ENCODE peak calls at places on chromosome 20, in seven cellular contexts. Z is colonic mucosa; V is foreskin keratinocyte; X is transverse colon; P is tibial nerve; E is effector memory CD4-positive, alpha-beta T cell; A is K562. J is an unnamed sample. For H3K4me1, the result is how much of the 10 kb centered on the place peaks cover.

GRCh38 chr20:10090588-10091166 is 55.9 kb downstream of the ANKEF1 start:
- DNase-seq in Z (peak), V (peak), X (peak), P (peak), E (no peak), A (peak), J (peak)

GRCh38 chr20:9156529-9157280 is 87.8 kb downstream of the PLCB4 start:
- DNase-seq in Z (no peak), V (no peak), X (no peak), P (no peak), E (no peak), A (no peak), J (no peak)

GRCh38 chr20:9021699-9022098 is 47.2 kb upstream of the PLCB4 start:
- DNase-seq in Z (no peak), V (no peak), X (no peak), P (no peak), E (no peak), A (no peak), J (no peak)

GRCh38 chr20:44070139-44070900 is 116.7 kb downstream of the JPH2 start:
- DNase-seq in Z (no peak), V (no peak), X (no peak), P (no peak), E (peak), A (no peak), J (no peak)

GRCh38 chr20:1664911-1665310 is 7.3 kb upstream of the SIRPG start:
- DNase-seq in Z (no peak), V (no peak), X (peak), P (no peak), E (peak), A (no peak), J (no peak)

GRCh38 chr20:10094566-10095173 is 59.9 kb downstream of the ANKEF1 start:
- DNase-seq in Z (no peak), V (no peak), X (no peak), P (no peak), E (no peak), A (no peak), J (no peak)

GRCh38 chr20:22691369-22692118 is 107.2 kb upstream of the FOXA2 start:
- DNase-seq in Z (peak), V (peak), X (peak), P (peak), E (no peak), A (peak), J (peak)

GRCh38 chr20:18255526-18255925 is 32.8 kb upstream of the ZNF133 start:
- DNase-seq in Z (no peak), V (no peak), X (no peak), P (no peak), E (no peak), A (no peak), J (no peak)

GRCh38 chr20:1376007-1376406 is 16.8 kb downstream of the FKBP1A start:
- DNase-seq in Z (peak), V (no peak), X (no peak), P (no peak), E (no peak), A (no peak), J (no peak)

GRCh38 chr20:13423472-13424173 is 202.5 kb downstream of the ISM1 start:
- DNase-seq in Z (no peak), V (no peak), X (no peak), P (no peak), E (no peak), A (no peak), J (no peak)

GRCh38 chr20:60011512-60012507 is 53.6 kb downstream of the CDH26 start:
- DNase-seq in Z (no peak), V (no peak), X (no peak), P (no peak), E (no peak), A (no peak), J (no peak)

GRCh38 chr20:753897-754635 is 14.2 kb downstream of the SLC52A3 start:
- DNase-seq in Z (no peak), V (no peak), X (no peak), P (no peak), E (no peak), A (no peak), J (no peak)

GRCh38 chr20:63404129-63405085 is 43.3 kb upstream of the CHRNA4 start:
- DNase-seq in Z (peak), V (no peak), X (no peak), P (no peak), E (no peak), A (no peak), J (no peak)

GRCh38 chr20:54119744-54120143 is 49.4 kb upstream of the BCAS1 start:
- DNase-seq in Z (no peak), V (no peak), X (no peak), P (no peak), E (no peak), A (no peak), J (no peak)

GRCh38 chr20:54122681-54123586 is 50.9 kb downstream of the CYP24A1 start:
- DNase-seq in Z (no peak), V (no peak), X (no peak), P (no peak), E (no peak), A (no peak), J (no peak)

GRCh38 chr20:54126809-54127655 is 46.8 kb downstream of the CYP24A1 start:
- DNase-seq in Z (no peak), V (peak), X (no peak), P (no peak), E (no peak), A (no peak), J (no peak)

GRCh38 chr20:54122189-54122588 is 51.6 kb downstream of the CYP24A1 start:
- DNase-seq in Z (no peak), V (peak), X (no peak), P (no peak), E (no peak), A (no peak), J (no peak)

GRCh38 chr20:54123587-54124180 is 50.1 kb downstream of the CYP24A1 start:
- DNase-seq in Z (peak), V (peak), X (peak), P (no peak), E (no peak), A (no peak), J (peak)
- H3K4me1 ChIP-seq in Z (under half), V (under half), X (under half), P (under half), E (under half), A (under half), J (under half)

GRCh38 chr20:24684421-24684871 is 215.0 kb downstream of the SYNDIG1 start:
- DNase-seq in Z (no peak), V (no peak), X (no peak), P (no peak), E (no peak), A (no peak), J (no peak)
- H3K27ac ChIP-seq in Z (no peak), V (no peak), X (no peak), P (no peak), E (no peak), A (no peak), J (no peak)

GRCh38 chr20:62117362-62117646 is 5.0 kb upstream of the LSM14B start:
- DNase-seq in Z (no peak), V (no peak), X (no peak), P (no peak), E (no peak), A (no peak), J (no peak)

GRCh38 chr20:62118113-62119043 is 3.9 kb upstream of the LSM14B start:
- DNase-seq in Z (no peak), V (no peak), X (no peak), P (no peak), E (no peak), A (no peak), J (no peak)

GRCh38 chr20:62116558-62117361 is 5.5 kb upstream of the LSM14B start:
- DNase-seq in Z (no peak), V (no peak), X (no peak), P (no peak), E (no peak), A (no peak), J (no peak)

GRCh38 chr20:62119101-62119500 is 3.2 kb upstream of the LSM14B start:
- DNase-seq in Z (no peak), V (no peak), X (no peak), P (no peak), E (no peak), A (no peak), J (no peak)

GRCh38 chr20:62117658-62118057 is 4.6 kb upstream of the LSM14B start:
- DNase-seq in Z (no peak), V (no peak), X (peak), P (no peak), E (peak), A (no peak), J (no peak)
- H3K4me1 ChIP-seq in Z (under half), V (under half), X (under half), P (under half), E (under half), A (under half), J (under half)

DNA sequence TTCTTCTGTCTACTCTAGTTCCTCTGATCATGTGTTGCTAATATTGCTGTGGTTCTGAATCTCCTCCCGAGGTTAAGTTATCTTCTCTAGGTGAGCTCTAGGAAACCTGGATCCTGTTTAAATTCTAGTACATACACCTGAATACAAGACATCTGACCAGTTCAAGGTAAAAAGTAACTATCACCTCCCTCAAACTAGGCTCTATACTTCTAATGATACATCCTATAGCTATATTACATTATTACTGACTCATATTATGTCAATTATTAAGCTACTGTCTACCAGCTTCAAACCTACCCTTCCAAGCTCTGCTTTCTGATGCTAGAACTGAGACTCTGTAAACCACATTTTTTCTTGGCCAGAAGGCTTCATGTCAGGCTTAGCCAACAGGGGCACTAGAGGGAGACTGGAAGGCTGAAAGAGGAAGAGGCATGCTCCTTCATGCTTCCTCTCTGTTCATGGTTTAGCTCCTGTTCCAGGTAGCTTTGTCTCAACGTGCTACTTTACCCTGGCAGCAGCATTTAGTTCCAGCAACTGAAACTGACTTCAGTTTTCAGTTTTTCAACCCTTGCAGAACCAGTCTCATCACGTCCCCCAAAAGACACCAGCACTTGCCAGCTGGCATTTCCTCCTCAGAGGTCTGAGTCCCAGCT is 148.4 kb upstream of the TOP1 start:
- DNase-seq in Z (no peak), V (peak), X (no peak), P (no peak), E (no peak), A (no peak), J (no peak)
- H3K27ac ChIP-seq in Z (no peak), V (no peak), X (no peak), P (no peak), E (no peak), A (no peak), J (no peak)

GRCh38 chr20:57690525-57690924 is 19.3 kb downstream of the PMEPA1 start:
- DNase-seq in Z (no peak), V (no peak), X (no peak), P (no peak), E (no peak), A (peak), J (no peak)
- H3K4me1 ChIP-seq in Z (under half), V (half or more), X (under half), P (under half), E (under half), A (under half), J (half or more)

GRCh38 chr20:34530342-34530741 is 14.1 kb downstream of the DYNLRB1 start:
- DNase-seq in Z (no peak), V (no peak), X (no peak), P (no peak), E (no peak), A (no peak), J (no peak)
- H3K27ac ChIP-seq in Z (no peak), V (no peak), X (no peak), P (peak), E (no peak), A (no peak), J (no peak)